ENCODE peak calls at places on chromosome 17, in seven cellular contexts. S, Z, C, L, T, X and N are unnamed samples.
A peak's percentile ranks its signal among the peaks of the same experiment; 100 is the strongest.

GRCh38 chr17:45784583-45785372 is 658 bp downstream of the CRHR1 start:
- DNase-seq in S (no peak), Z (no peak), C (no peak), L (no peak), T (peak; percentile 56), X (no peak), N (no peak)

GRCh38 chr17:58586009-58586408 is 71.6 kb upstream of the MTMR4 start:
- DNase-seq in S (no peak), Z (no peak), C (no peak), L (no peak), T (no peak), X (no peak), N (no peak)

GRCh38 chr17:57599271-57600045 is 145.6 kb downstream of the CCDC182 start:
- DNase-seq in S (no peak), Z (no peak), C (peak; percentile 50), L (peak; percentile 28), T (no peak), X (no peak), N (no peak)

GRCh38 chr17:34519286-34519685 is 60.1 kb upstream of the TMEM132E start:
- DNase-seq in S (no peak), Z (no peak), C (peak; percentile 43), L (peak; percentile 45), T (no peak), X (no peak), N (no peak)

GRCh38 chr17:40070644-40070894 is 7.8 kb downstream of the THRA start:
- DNase-seq in S (no peak), Z (no peak), C (no peak), L (no peak), T (no peak), X (no peak), N (no peak)

GRCh38 chr17:44918006-44918405 is 2.7 kb upstream of the GFAP start:
- DNase-seq in S (no peak), Z (no peak), C (no peak), L (no peak), T (peak; percentile 28), X (no peak), N (no peak)

GRCh38 chr17:62895650-62896301 is 70.3 kb upstream of the TANC2 start:
- DNase-seq in S (peak; percentile 17), Z (no peak), C (no peak), L (no peak), T (no peak), X (no peak), N (no peak)

GRCh38 chr17:43720311-43721060 is 38.1 kb downstream of the SOST start:
- DNase-seq in S (peak; percentile 57), Z (peak; percentile 20), C (peak; percentile 28), L (peak; percentile 57), T (peak; percentile 87), X (peak; percentile 44), N (peak; percentile 66)

GRCh38 chr17:39573447-39574298 is 34.0 kb downstream of the NEUROD2 start:
- DNase-seq in S (peak; percentile 33), Z (peak; percentile 38), C (no peak), L (no peak), T (peak; percentile 73), X (no peak), N (peak; percentile 63)

GRCh38 chr17:67845374-67845773 is 20.1 kb downstream of the BPTF start:
- DNase-seq in S (no peak), Z (no peak), C (no peak), L (no peak), T (no peak), X (no peak), N (no peak)

GRCh38 chr17:79398441-79398840 is 212.4 kb downstream of the RBFOX3 start:
- DNase-seq in S (no peak), Z (no peak), C (no peak), L (no peak), T (no peak), X (no peak), N (no peak)

GRCh38 chr17:39139137-39139516 is 12.3 kb downstream of the PLXDC1 start:
- DNase-seq in S (no peak), Z (peak; percentile 87), C (no peak), L (no peak), T (no peak), X (no peak), N (peak; percentile 91)

GRCh38 chr17:29250666-29251065 is 4.0 kb downstream of the CRYBA1 start:
- DNase-seq in S (no peak), Z (peak; percentile 59), C (no peak), L (no peak), T (no peak), X (no peak), N (peak; percentile 71)

GRCh38 chr17:44094701-44095387 is 24.3 kb downstream of the G6PC3 start:
- DNase-seq in S (no peak), Z (no peak), C (no peak), L (no peak), T (no peak), X (no peak), N (no peak)

GRCh38 chr17:79607941-79608728 is 2.7 kb downstream of the RBFOX3 start:
- DNase-seq in S (no peak), Z (peak; percentile 4), C (no peak), L (no peak), T (no peak), X (no peak), N (no peak)

GRCh38 chr17:14470417-14470816 is 169.5 kb downstream of the HS3ST3B1 start:
- DNase-seq in S (no peak), Z (no peak), C (no peak), L (no peak), T (no peak), X (no peak), N (no peak)

GRCh38 chr17:82690786-82691489 is 7.6 kb downstream of the RAB40B start:
- DNase-seq in S (no peak), Z (no peak), C (no peak), L (no peak), T (no peak), X (no peak), N (no peak)

GRCh38 chr17:81428121-81428515 is 32.9 kb downstream of the BAHCC1 start:
- DNase-seq in S (no peak), Z (no peak), C (no peak), L (no peak), T (no peak), X (no peak), N (peak; percentile 72)

GRCh38 chr17:45775576-45776011 is 8.5 kb upstream of the CRHR1 start:
- DNase-seq in S (no peak), Z (no peak), C (no peak), L (no peak), T (no peak), X (no peak), N (peak; percentile 12)

DNA sequence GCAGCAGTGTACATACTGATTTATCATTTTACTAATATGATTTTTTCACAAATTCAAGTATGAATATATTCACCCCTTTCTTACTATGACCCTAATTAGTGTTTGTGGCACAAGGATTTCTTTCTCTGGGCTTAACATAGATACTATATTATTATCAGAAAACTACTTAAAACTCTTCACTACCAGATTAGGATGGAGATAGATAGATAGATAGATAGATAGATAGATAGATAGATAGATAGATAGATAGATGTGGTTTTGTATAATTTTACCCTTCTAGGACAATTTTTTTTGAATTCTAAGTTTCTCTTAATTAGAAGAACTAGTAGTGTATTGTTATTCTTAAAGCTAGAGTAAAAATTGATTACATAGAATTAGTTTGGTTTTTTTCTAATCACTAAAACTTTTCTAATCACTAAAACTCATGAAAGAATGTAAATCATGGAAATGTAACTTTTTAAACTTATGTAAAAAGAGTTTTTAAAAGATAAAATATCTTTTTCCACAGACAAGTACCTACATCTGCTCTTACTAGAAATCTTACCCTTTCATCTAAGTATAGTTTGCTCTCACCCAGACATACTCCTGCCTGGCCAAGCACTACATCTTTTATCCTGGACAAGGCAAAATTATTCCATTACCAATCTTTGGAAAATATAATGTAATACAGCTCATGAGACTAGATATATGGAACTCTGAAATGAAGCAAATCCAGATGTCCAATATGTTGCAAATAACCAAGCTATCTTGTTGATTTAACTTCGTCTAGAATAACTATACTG is 49.8 kb downstream of the VMP1 start:
- DNase-seq in S (no peak), Z (no peak), C (no peak), L (no peak), T (no peak), X (no peak), N (peak; percentile 50)
- H3K4me3 ChIP-seq in S (no peak overlapping the region), Z (no peak overlapping the region), C (no peak overlapping the region), L (no peak overlapping the region), T (no peak overlapping the region), X (no peak overlapping the region), N (no peak overlapping the region)

GRCh38 chr17:17849863-17850373 is 13.1 kb upstream of the SREBF1 start:
- DNase-seq in S (peak; percentile 56), Z (peak; percentile 76), C (peak; percentile 85), L (no peak), T (peak; percentile 70), X (peak; percentile 35), N (peak; percentile 37)
- TF ChIP-seq CTCF in S (peak; percentile 62), Z (peak; percentile 66), C (peak; percentile 68), L (no peak), T (peak; percentile 32), X (no peak), N (peak; percentile 39)

DNA sequence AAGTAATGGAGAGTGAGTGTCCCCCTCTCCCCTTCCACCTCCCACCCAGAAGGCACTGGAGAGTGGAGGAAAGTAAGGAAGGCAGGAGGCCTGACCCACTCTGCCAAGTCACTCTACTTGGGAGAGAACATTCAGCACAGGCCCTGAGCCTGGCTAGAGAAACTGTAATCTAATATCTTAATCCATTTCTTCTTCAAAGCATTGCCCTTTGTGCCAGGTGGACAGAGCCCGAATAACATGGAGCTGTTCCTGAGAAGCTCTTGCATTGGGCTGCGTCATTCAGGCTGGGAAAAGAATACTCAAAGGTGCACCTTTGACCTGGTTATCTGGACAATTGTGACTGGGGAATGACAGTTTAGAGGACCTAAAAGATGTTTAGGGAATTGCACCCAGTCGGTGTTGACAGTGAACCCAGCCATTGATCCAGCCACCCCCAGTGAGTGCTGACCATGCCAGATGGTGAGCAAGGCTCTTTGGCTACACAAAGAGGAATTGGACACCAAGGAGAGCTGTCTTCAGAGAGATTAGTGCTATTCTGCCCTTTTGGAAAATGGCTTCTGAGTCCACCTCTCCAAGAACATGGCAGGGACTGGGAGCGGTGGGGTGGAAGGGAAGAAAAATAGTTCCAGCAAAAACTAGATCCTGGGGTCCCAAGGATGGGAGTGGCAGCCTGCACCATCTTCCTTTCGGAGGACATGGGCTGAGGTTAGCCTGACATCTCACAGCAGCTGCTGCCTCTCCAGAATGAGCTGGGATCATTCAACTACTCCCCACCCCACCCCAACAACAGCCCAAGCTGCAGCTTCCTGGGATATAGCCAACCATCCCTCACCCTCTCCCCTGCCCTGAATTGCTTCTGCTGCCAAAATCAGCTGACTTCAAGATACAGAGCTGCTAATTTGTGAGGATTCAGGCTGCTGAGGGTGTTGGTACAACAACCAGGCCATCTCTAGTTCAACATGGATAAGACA is 11.6 kb upstream of the NOG start:
- DNase-seq in S (no peak), Z (no peak), C (no peak), L (no peak), T (no peak), X (no peak), N (no peak)
- H3K4me3 ChIP-seq in S (no peak overlapping the region), Z (no peak overlapping the region), C (no peak overlapping the region), L (no peak overlapping the region), T (no peak overlapping the region), X (no peak overlapping the region), N (no peak overlapping the region)

DNA sequence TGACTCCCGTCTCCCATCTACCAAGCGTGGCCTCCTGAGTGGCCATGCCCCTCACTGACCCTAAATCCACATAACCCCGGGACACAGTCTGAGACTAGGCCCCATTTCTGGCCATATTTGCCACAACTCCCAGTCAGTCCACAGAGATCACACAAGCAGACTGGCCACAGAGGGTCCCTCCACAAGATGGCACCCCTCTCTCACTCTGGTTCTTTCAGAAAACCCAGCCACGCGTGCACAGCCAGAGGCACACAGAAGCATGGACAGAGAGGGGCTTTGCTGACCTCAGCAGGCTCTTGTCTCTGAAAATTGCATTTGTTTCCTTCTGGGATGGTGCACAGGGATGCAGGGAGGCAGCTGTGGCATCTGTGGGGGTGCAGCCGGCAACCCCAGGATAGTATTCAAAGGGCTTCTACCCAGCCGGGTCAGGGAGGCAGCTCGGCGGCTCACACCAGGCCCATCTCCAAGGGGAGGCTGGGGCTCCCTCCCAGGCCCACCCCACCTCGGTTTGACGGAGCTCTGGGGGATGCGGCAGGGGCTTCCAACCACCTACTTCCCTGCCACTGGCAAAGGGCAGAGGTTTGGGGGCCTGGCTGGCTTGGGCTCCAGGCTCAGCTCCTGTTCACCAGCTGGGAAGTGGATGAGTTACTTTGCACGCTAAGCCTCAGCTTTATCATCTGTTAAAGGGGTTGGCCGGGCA is 16.8 kb downstream of the DOC2B start:
- DNase-seq in S (peak; percentile 61), Z (peak; percentile 51), C (peak; percentile 63), L (no peak), T (no peak), X (no peak), N (peak; percentile 40)
- TF ChIP-seq CTCF in S (peak; percentile 71), Z (peak; percentile 67), C (peak; percentile 78), L (no peak), T (peak; percentile 50), X (no peak), N (peak; percentile 62)